ENCODE peak calls at places on chromosome 12, in six cellular contexts. C is HCT116, P is fibroblast of lung, W is psoas muscle, S is PC-9, R is caudate nucleus. I is an unnamed sample.

GRCh38 chr12:68967036-68967435 is 34.1 kb upstream of the CPM start:
- DNase-seq in P (no peak), W (no peak), C (no peak), S (no peak), R (no peak), I (no peak)

GRCh38 chr12:121917950-121918678 is at the start of gene CFAP251:
- DNase-seq in C (peak), R (peak), W (peak), P (peak), S (peak), I (peak)

GRCh38 chr12:75568801-75569200 is 57.4 kb upstream of the KRR1 start:
- DNase-seq in S (no peak), W (no peak), R (no peak), P (peak), C (no peak), I (no peak)

GRCh38 chr12:87302126-87302732 is 727.0 kb downstream of the C12orf50 start:
- DNase-seq in P (no peak), W (no peak), R (no peak), S (no peak), C (no peak), I (no peak)

GRCh38 chr12:64608901-64609542 is 1.3 kb upstream of the RASSF3 start:
- DNase-seq in S (peak), C (peak), R (no peak), P (peak), W (no peak), I (no peak)

GRCh38 chr12:28963554-28963953 is 185.5 kb upstream of the FAR2 start:
- DNase-seq in P (peak), S (no peak), W (no peak), R (no peak), C (peak), I (no peak)

GRCh38 chr12:108826115-108826806 is 31.1 kb downstream of the SSH1 start:
- DNase-seq in P (peak), W (peak), R (no peak), S (no peak), C (no peak), I (peak)

GRCh38 chr12:32087301-32087700 is 19.3 kb upstream of the BICD1 start:
- DNase-seq in R (no peak), C (no peak), P (no peak), W (no peak), S (no peak), I (no peak)

GRCh38 chr12:105920161-105920684 is 218.5 kb downstream of the NUAK1 start:
- DNase-seq in W (no peak), S (no peak), P (no peak), R (no peak), C (no peak), I (no peak)

GRCh38 chr12:30863839-30864238 is 62.7 kb upstream of the TSPAN11 start:
- DNase-seq in R (no peak), S (no peak), C (no peak), P (no peak), W (no peak), I (no peak)

GRCh38 chr12:102343361-102344121 is 136.8 kb downstream of the IGF1 start:
- DNase-seq in S (peak), C (no peak), P (no peak), R (no peak), W (no peak), I (no peak)

GRCh38 chr12:12744556-12745305 is 27.6 kb downstream of the CDKN1B start:
- DNase-seq in S (no peak), C (no peak), W (no peak), P (no peak), R (no peak), I (no peak)

GRCh38 chr12:94783862-94784261 is 133.5 kb upstream of the TMCC3 start:
- DNase-seq in W (no peak), P (peak), S (no peak), C (no peak), R (no peak), I (no peak)

GRCh38 chr12:67509987-67510386 is 138.6 kb upstream of the DYRK2 start:
- DNase-seq in W (no peak), C (no peak), P (peak), S (no peak), R (no peak), I (no peak)

GRCh38 chr12:21301-22189 is 45.0 kb upstream of the IQSEC3 start:
- DNase-seq in R (no peak), W (no peak), C (no peak), S (no peak), P (no peak), I (no peak)

GRCh38 chr12:130981156-130981789 is 27.6 kb downstream of the ADGRD1 start:
- DNase-seq in S (no peak), R (no peak), P (peak), C (no peak), W (no peak), I (no peak)

GRCh38 chr12:123478762-123479161 is 20.8 kb downstream of the SNRNP35 start:
- DNase-seq in R (peak), S (no peak), P (no peak), C (no peak), W (peak), I (peak)

GRCh38 chr12:57452937-57453509 is 2.1 kb upstream of the INHBE start:
- DNase-seq in W (peak), C (no peak), P (peak), S (peak), R (peak), I (peak)

GRCh38 chr12:107903377-107904061 is 129.0 kb downstream of the ASCL4 start:
- DNase-seq in W (peak), S (no peak), C (no peak), R (no peak), P (no peak), I (peak)

GRCh38 chr12:17691369-17691768 is 398.6 kb downstream of the RERGL start:
- DNase-seq in P (no peak), S (no peak), W (no peak), R (no peak), C (no peak), I (no peak)

GRCh38 chr12:131129839-131130238 is 176.1 kb downstream of the ADGRD1 start:
- DNase-seq in C (no peak), W (no peak), P (no peak), S (no peak), R (no peak), I (no peak)

GRCh38 chr12:131882804-131883520 is 11.5 kb upstream of the ULK1 start:
- DNase-seq in S (peak), R (no peak), P (no peak), C (no peak), W (no peak), I (no peak)

GRCh38 chr12:13404111-13404628 is 207.6 kb downstream of the EMP1 start:
- DNase-seq in R (no peak), C (no peak), W (no peak), S (no peak), P (no peak), I (no peak)

GRCh38 chr12:103841690-103842584 is 903 bp upstream of the NT5DC3 start:
- DNase-seq in P (peak), S (peak), R (no peak), W (peak), C (peak), I (no peak)

GRCh38 chr12:47993491-47993890 is 10.8 kb downstream of the COL2A1 start:
- DNase-seq in R (no peak), W (no peak), C (no peak), S (no peak), P (no peak), I (no peak)

GRCh38 chr12:93426406-93426805 is 15.3 kb downstream of the UBE2N start:
- DNase-seq in R (no peak), W (no peak), C (no peak), P (no peak), S (no peak), I (no peak)

GRCh38 chr12:54489857-54490256 is 7.7 kb upstream of the NCKAP1L start:
- DNase-seq in R (no peak), P (no peak), C (no peak), S (no peak), W (no peak), I (no peak)

GRCh38 chr12:104748790-104749189 is 209.3 kb downstream of the SLC41A2 start:
- DNase-seq in W (no peak), R (no peak), S (no peak), C (no peak), P (peak), I (no peak)

GRCh38 chr12:2960996-2961616 is 1.9 kb downstream of the TEAD4 start:
- DNase-seq in S (no peak), P (no peak), R (no peak), W (no peak), C (no peak), I (no peak)

GRCh38 chr12:8065991-8066594 is at the start of gene C3AR1:
- DNase-seq in S (no peak), R (no peak), P (peak), W (no peak), C (no peak), I (no peak)

GRCh38 chr12:4353785-4354208 is 25.7 kb downstream of the FGF23 start:
- DNase-seq in P (peak), R (no peak), S (no peak), W (no peak), C (no peak), I (no peak)

GRCh38 chr12:57111046-57111698 is at the start of gene STAT6:
- DNase-seq in P (peak), R (no peak), S (peak), C (no peak), W (peak), I (no peak)

GRCh38 chr12:91778938-91779400 is 366.7 kb downstream of the BTG1 start:
- DNase-seq in S (peak), P (peak), C (peak), W (peak), R (no peak), I (no peak)

GRCh38 chr12:100987552-100988277 is 193.1 kb downstream of the ANO4 start:
- DNase-seq in W (peak), S (peak), R (no peak), P (peak), C (peak), I (peak)

GRCh38 chr12:116662612-116663144 is 75.2 kb downstream of the SPRING1 start:
- DNase-seq in P (peak), S (no peak), R (no peak), W (no peak), C (no peak), I (no peak)

GRCh38 chr12:132560421-132560830 is 50.0 kb downstream of the LRCOL1 start:
- DNase-seq in S (peak), W (no peak), P (no peak), R (no peak), C (no peak), I (no peak)

DNA sequence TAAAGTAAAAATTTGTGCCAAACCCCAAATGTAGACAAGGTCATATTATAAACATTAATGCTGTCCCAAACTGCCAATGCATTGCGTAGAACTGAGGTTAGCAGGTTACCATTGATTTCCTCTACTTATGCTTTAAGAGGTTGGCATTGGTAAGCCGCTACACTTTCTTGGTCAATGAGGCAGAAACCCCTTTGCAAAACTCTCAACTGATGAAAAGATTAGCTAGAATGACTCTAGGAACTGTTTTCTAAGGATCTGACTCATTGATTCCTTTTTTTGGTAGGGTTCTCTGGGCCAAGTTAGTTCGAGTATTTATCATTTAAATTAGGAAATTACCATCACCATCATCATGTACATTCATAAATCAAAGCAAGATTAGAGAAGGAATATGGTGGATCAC is 44.6 kb downstream of the HMGA2 start:
- DNase-seq in P (no peak), W (no peak), C (no peak), R (no peak), S (no peak), I (no peak)
- H3K27ac ChIP-seq in P (no peak), W (no peak), C (peak), R (no peak), S (no peak), I (no peak)

DNA sequence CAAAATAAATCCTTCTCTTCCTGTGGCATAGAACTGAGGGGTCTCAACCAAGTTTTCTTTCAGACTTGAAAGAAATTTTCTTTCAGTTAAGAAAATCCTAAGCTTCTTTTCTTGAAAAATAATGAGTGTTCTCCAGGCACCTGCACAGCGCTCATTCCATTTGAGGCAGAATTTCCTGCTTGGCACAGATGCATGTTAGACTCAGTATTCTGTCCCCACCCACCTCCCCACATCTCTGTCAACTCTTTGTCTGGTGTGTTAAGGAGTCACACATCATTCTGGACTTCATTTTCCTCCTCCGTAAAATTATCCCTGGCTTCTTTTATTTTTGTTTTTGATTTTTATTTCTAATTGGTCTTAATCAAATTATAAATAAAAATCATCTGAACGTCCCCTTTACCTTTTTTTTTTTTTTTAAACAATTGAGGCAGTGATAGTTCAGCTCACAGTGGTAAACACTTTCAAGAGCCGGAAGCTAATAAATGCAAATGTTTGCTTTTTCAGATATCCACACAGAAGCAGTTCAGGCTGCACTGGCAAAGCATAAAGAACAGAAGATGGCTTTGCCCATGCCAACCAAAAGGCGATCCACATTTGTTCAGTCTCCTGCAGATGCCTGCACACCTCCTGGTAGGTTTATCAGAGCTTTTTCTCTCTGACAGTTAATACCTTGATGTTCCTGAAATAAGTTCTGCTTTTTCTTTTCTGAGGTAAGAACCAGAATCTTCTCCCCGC is 104.0 kb upstream of the ATF1 start:
- DNase-seq in R (no peak), C (no peak), W (no peak), S (no peak), P (no peak), I (no peak)
- H3K27ac ChIP-seq in R (peak), C (no peak), W (no peak), S (no peak), P (no peak), I (peak)

DNA sequence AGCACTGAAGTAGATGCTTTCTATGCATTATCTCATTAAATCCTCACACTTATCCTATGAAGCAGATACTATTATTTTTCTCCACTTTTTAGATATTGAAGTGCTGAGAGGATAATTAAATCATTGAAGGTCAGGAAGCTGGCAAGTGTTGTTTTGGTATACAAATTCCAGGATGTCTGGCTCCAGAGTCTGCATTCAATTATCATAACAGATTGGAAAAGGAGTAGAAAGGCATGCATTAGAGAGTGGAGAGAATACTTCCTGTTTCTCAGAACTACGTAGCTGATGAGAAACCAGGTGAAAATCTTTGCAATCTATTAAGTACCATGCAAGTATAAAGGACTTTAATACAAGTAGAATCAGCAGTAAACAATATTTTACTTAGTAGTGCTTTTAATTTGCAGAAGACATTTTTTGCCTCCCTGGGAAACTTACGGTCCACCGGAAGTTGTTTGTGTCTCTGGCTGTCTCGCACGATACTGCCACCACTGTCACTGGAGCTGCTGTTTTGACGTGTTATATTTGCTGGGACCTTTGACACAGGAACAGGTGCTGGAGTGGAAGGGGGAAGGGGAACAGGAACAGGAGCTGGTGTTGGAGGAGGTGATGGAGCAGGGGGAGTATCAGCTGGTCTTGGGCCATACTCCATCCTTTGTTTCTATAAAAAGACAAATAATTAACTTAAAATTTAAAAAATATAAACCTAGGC is 158.0 kb downstream of the EPS8 start:
- DNase-seq in P (no peak), R (no peak), W (no peak), S (no peak), C (no peak), I (no peak)
- H3K27ac ChIP-seq in P (peak), R (no peak), W (peak), S (peak), C (peak), I (no peak)

DNA sequence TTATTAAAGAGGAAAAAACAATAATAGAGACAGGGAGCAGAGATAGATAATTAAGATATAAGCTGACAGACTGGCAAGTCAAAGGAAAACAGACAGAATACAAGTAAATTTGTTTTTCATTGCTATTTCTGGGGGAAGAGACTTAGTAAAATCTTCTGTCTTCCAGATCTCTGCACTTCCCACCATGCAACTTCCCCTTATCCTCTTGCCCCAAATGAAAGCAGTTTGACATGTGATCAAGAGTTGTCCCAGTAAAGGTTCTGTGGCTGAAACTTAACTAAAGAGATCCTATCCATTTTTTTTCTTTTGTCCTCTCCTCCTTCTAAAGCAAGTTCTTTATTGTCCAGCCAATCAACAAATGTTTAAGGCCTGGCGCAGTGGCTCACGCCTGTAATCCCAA is 1.5 kb upstream of the MLF2 start:
- DNase-seq in W (no peak), S (no peak), C (no peak), R (no peak), P (no peak), I (no peak)
- H3K27ac ChIP-seq in W (peak), S (no peak), C (peak), R (no peak), P (no peak), I (peak)

GRCh38 chr12:124679047-124679446 is 111.6 kb upstream of the NCOR2 start:
- DNase-seq in P (no peak), C (no peak), R (no peak), S (no peak), W (no peak), I (no peak)
- H3K27ac ChIP-seq in P (no peak), C (no peak), R (no peak), S (peak), W (peak), I (peak)

GRCh38 chr12:120680165-120680738 is 6.7 kb upstream of the MLEC start:
- DNase-seq in C (no peak), R (no peak), W (no peak), P (no peak), S (no peak), I (no peak)
- H3K27ac ChIP-seq in C (no peak), R (no peak), W (no peak), P (no peak), S (no peak), I (no peak)

DNA sequence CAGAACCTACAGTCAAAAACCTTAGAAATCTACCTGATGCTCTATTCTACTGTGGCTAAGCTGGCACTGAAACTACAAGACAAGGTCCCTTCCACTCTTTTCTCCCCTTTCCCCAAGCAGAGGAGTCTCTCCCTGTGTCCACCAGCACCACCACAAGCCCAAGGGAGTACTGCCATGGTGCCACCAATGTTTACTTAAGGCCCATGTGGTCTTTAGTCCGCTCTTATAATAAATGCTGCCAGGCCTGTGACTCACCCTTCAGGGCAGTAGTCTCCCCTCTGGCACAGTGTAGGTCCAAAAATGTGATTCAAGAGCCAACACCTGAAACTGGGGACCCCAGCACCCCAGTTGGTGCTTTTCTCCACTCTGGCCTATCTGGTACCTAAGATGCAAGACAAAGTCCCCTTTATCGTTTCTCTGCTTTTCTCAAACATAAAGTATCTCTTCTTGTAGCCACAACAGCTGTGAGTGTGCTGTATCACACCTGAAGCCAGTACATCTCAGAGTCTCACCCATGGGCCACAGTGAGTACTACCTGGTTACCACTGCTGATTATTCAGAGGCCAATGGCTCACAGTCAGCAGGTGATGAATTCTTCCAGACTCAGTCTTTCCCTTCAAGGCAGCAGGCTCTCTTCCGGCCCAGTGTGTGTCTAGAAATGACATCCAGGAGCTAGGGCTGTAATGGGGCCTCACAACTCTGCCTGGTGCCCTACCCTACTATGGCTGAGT is 29.3 kb downstream of the SLC38A2 start:
- DNase-seq in C (no peak), W (no peak), R (no peak), P (no peak), S (no peak), I (no peak)
- H3K27ac ChIP-seq in C (no peak), W (no peak), R (no peak), P (no peak), S (no peak), I (no peak)

DNA sequence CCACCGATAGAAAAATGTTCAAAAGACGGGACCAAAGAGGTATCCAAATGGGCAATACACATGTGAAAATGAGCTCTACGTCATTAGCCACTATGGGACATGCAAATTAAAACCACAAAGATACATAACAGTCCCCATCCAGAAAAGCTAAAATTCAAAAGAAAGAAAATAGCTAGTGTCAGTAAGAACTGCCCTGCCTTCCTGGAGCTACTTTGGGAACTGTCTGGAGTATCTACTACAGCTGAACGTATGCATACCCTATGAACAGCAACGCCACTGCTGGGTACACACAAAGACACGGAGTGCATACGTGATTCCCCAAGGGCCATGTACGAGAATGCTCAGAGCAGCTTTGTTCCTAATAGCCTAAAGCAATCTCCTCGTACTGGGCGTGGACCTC is 25.8 kb upstream of the KRT77 start:
- DNase-seq in R (no peak), W (no peak), C (no peak), P (no peak), S (no peak), I (no peak)
- H3K27ac ChIP-seq in R (no peak), W (no peak), C (no peak), P (no peak), S (no peak), I (no peak)

I was measured in substantia nigra.